ENCODE peak calls at places on chromosome 22, in nine cellular contexts. L is AG04450, U is left ventricle myocardium inferior, T is astrocyte, Z is sigmoid colon, Q is brain microvascular endothelial cell, C is IMR-90, S is body of pancreas, G is psoas muscle. N is an unnamed sample.

GRCh38 chr22:39994046-39994565 is 648 bp upstream of the FAM83F start:
- DNase-seq in L (no peak), U (no peak), T (no peak), Z (no peak), Q (no peak), C (peak), S (no peak), G (no peak), N (no peak)

GRCh38 chr22:44639891-44640617 is 62.0 kb upstream of the PRR5 start:
- DNase-seq in L (no peak), U (no peak), T (no peak), Z (no peak), Q (no peak), C (no peak), S (no peak), G (no peak), N (no peak)

GRCh38 chr22:27895600-27895999 is 23.5 kb downstream of the PITPNB start:
- DNase-seq in L (no peak), U (no peak), T (no peak), Z (no peak), Q (no peak), C (no peak), S (no peak), G (no peak), N (no peak)

GRCh38 chr22:46083383-46084350 is 66.7 kb upstream of the PPARA start:
- DNase-seq in L (no peak), U (peak), T (no peak), Z (peak), Q (no peak), C (no peak), S (no peak), G (peak), N (peak)

GRCh38 chr22:27662359-27663030 is 139.1 kb downstream of the MN1 start:
- DNase-seq in L (no peak), U (peak), T (no peak), Z (no peak), Q (no peak), C (no peak), S (peak), G (peak), N (no peak)

GRCh38 chr22:38088723-38089473 is 4.9 kb upstream of the SLC16A8 start:
- DNase-seq in L (no peak), U (peak), T (no peak), Z (no peak), Q (no peak), C (no peak), S (no peak), G (no peak), N (no peak)

GRCh38 chr22:33038131-33038772 is 19.9 kb downstream of the SYN3 start:
- DNase-seq in L (no peak), U (no peak), T (no peak), Z (no peak), Q (peak), C (no peak), S (peak), G (no peak), N (no peak)

GRCh38 chr22:42443240-42444059 is 11.2 kb upstream of the NFAM1 start:
- DNase-seq in L (no peak), U (no peak), T (no peak), Z (no peak), Q (no peak), C (no peak), S (no peak), G (no peak), N (no peak)

GRCh38 chr22:42158456-42159132 is 28.0 kb upstream of the CYP2D6 start:
- DNase-seq in L (no peak), U (no peak), T (no peak), Z (no peak), Q (no peak), C (no peak), S (no peak), G (no peak), N (no peak)

GRCh38 chr22:44819966-44820631 is 67.7 kb downstream of the ARHGAP8 start:
- DNase-seq in L (no peak), U (no peak), T (no peak), Z (peak), Q (no peak), C (no peak), S (no peak), G (no peak), N (no peak)

GRCh38 chr22:44410396-44411056 is 87.5 kb downstream of the RTL6 start:
- DNase-seq in L (no peak), U (peak), T (no peak), Z (peak), Q (no peak), C (no peak), S (no peak), G (no peak), N (no peak)

GRCh38 chr22:27310966-27311665 is 490.4 kb downstream of the MN1 start:
- DNase-seq in L (no peak), U (no peak), T (no peak), Z (no peak), Q (no peak), C (no peak), S (no peak), G (no peak), N (no peak)

GRCh38 chr22:35066768-35067167 is 810 bp downstream of the ISX start:
- DNase-seq in L (no peak), U (no peak), T (no peak), Z (no peak), Q (no peak), C (no peak), S (no peak), G (no peak), N (no peak)

GRCh38 chr22:20922141-20922751 is 5.0 kb downstream of the CRKL start:
- DNase-seq in L (no peak), U (no peak), T (no peak), Z (no peak), Q (no peak), C (no peak), S (no peak), G (no peak), N (no peak)

GRCh38 chr22:20916916-20917810 is at the start of gene CRKL:
- DNase-seq in L (peak), U (peak), T (peak), Z (peak), Q (peak), C (peak), S (peak), G (peak), N (peak)

GRCh38 chr22:20918663-20919220 is 1.5 kb downstream of the CRKL start:
- DNase-seq in L (no peak), U (no peak), T (no peak), Z (no peak), Q (no peak), C (no peak), S (no peak), G (no peak), N (no peak)

GRCh38 chr22:20920881-20921203 is 3.6 kb downstream of the CRKL start:
- DNase-seq in L (no peak), U (no peak), T (no peak), Z (no peak), Q (no peak), C (no peak), S (no peak), G (no peak), N (no peak)

GRCh38 chr22:20919718-20920117 is 2.5 kb downstream of the CRKL start:
- DNase-seq in L (no peak), U (no peak), T (peak), Z (no peak), Q (no peak), C (no peak), S (no peak), G (no peak), N (no peak)
- H3K4me3 ChIP-seq in L (peak), U (peak), T (peak), Z (peak), Q (peak), C (peak), S (peak), G (peak), N (peak)

GRCh38 chr22:50531546-50532352 is 1.9 kb upstream of the TYMP start:
- DNase-seq in L (no peak), U (peak), T (peak), Z (peak), Q (peak), C (peak), S (peak), G (peak), N (peak)
- TF ChIP-seq CTCF in L (no peak), U (no peak), T (no peak), Z (no peak), Q (no peak), C (no peak), S (no peak), G (no peak), N (no peak)

DNA sequence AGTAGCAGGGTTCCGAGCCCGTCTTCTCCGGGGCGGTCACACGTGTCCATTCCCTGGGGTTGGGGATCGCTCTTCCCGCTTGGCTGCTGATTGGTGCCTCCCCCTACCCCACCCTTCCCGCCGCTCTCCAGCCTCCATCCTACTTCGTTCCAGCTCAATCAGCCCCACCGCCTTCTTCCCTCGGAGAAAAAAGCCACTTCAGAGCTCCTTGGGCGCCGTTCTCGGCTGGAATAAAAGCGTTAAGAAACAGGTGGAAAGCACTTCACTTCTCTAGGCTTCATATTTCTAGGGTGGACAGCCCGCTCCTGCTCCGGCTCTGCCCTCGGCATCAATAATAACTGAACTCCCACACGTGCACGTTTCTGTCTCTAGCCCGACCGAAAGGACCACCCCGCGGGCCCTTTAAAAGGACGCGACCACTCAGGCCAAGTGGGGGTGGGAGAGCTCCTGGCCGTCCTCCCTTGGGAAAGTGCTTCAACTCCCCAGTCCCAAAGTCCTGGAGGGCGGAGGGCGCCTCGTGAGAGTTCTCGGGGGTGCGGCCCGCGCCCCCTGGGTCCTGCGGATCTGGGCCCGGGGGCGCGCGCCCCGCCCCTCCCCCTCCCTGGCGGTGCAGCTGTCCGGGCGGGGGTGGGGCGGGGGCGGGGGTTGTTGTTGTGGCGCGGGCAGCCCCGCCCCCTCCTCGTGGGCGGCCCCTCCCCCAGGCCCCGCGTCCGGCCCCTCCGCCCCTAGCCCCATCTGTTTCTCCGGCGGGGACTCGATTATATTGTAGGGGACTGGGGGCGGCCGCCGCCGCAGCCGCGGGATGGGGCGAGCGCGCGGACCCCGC is at the start of gene CECR2:
- DNase-seq in L (no peak), U (peak), T (peak), Z (peak), Q (no peak), C (no peak), S (peak), G (peak), N (no peak)
- H3K27ac ChIP-seq in L (no peak), U (peak), T (no peak), Z (peak), Q (no peak), C (no peak), S (peak), G (peak), N (no peak)

GRCh38 chr22:22024440-22024839 is 41.9 kb upstream of the TOP3B start:
- DNase-seq in L (no peak), U (no peak), T (no peak), Z (no peak), Q (no peak), C (no peak), S (no peak), G (no peak), N (no peak)

GRCh38 chr22:22027955-22028354 is 45.4 kb upstream of the TOP3B start:
- DNase-seq in L (no peak), U (no peak), T (no peak), Z (no peak), Q (no peak), C (no peak), S (no peak), G (no peak), N (no peak)

GRCh38 chr22:22023581-22024137 is 41.1 kb upstream of the TOP3B start:
- DNase-seq in L (no peak), U (no peak), T (no peak), Z (no peak), Q (no peak), C (no peak), S (no peak), G (no peak), N (no peak)

GRCh38 chr22:22026157-22026831 is 43.7 kb upstream of the TOP3B start:
- DNase-seq in L (no peak), U (no peak), T (no peak), Z (no peak), Q (no peak), C (no peak), S (no peak), G (no peak), N (no peak)

DNA sequence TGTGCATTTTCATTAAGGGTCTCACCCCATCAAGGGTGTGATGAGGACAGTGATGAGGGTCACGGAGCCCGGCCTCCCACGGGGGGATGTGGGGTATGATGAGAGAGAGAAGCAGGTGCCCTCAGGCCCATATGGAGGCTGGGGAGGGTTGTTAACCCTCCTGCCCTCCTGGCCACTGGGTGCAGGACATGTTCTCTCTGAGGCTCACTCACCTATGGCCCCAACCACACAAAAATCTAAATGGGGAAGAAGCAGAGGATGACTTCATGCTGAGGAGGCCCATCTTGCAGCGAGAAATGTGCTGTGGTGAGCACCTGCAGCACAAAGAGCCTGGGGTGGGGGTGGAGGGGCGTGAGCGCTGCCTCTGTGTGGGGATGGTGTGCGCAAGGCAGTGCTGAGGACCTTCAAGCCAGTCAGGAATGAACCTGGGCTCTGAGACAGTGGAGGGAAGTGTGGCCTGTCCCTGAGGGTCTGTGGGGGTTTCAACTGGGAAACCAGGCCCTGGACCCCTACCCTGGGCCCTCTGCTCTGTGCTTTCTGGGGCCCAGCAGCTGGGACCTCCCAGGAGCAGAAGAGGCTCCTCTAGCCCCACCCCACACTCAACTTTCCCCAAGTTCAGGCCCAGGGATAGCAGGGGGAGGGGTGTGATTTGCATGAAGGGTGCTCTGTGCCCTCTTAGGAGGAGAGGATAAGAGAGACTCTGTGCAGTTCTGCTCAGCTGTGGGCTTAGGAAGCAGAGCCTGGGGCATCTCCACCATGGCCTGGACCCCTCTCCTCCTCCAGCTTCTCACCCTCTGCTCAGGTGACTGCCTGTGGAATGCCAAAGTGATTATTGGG is 43.0 kb upstream of the TOP3B start:
- DNase-seq in L (no peak), U (no peak), T (no peak), Z (no peak), Q (no peak), C (no peak), S (no peak), G (no peak), N (no peak)
- H3K4me3 ChIP-seq in L (no peak), U (no peak), T (no peak), Z (no peak), Q (no peak), C (no peak), S (no peak), G (no peak), N (no peak)

DNA sequence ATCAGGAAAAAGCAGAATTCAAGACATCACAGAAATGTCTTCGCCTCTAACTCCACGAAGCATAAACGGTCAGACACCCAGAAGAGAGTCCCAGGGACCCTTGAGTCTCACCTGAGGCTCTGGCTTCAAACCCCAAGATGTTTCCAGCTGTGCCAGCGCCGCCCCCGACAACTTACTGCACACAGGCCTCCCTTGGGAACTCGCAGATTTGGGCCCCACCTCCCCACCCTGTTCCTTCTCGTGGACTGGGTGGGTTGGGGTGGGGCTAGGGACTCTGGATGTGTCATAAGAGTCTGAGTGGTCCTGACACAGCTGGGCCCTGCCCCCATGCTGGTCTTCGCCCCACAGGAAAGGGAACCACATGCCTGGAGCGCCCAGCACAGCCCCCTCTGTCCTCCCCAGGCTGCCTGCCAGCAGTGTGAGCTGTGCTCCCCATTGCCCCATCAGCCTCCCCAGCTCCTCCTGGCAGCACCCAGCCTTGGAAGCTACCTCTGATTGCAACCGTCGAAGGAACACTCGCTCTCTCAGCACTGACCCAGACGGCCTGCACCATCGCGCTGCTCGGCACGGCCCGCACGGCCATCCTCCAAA is 147.5 kb downstream of the CRYBB2 start:
- DNase-seq in L (no peak), U (no peak), T (no peak), Z (no peak), Q (no peak), C (no peak), S (no peak), G (peak), N (no peak)
- TF ChIP-seq CTCF in L (no peak), U (no peak), T (no peak), Z (no peak), Q (no peak), C (no peak), S (no peak), G (no peak), N (no peak)

N was measured in coronary artery.